ENCODE peak calls at places on chromosomes 12 and 14, in ten cellular contexts. F is brain microvascular endothelial cell; L is hepatocyte; S is GM04504; H is GM19239; K is cerebellar cortex; Q is T47D; P is CD4-positive, CD25-positive, alpha-beta regulatory T cell; Y is ovary; W is stimulated activated naive CD4-positive, alpha-beta T cell. N is an unnamed sample.
A peak's percentile ranks its signal among the peaks of the same experiment; 100 is the strongest.

GRCh38 chr12:43098078-43098477 is 453.9 kb downstream of the ADAMTS20 start:
- DNase-seq in Y (no peak), P (no peak), Q (no peak), H (no peak), S (no peak), K (no peak), F (no peak), W (no peak), L (no peak), N (no peak)

GRCh38 chr12:121578230-121579189 is 2.3 kb downstream of the KDM2B start:
- DNase-seq in K (peak; percentile 45), Q (no peak), S (no peak), P (peak; percentile 32), Y (peak; percentile 70), W (no peak), F (no peak), L (no peak), H (no peak), N (no peak)

GRCh38 chr12:23895792-23896218 is 53.7 kb downstream of the SOX5 start:
- DNase-seq in K (peak; percentile 1), W (no peak), H (no peak), P (no peak), Y (no peak), S (no peak), Q (no peak), L (no peak), F (no peak), N (no peak)

GRCh38 chr14:49621114-49621881 is 699 bp downstream of the MGAT2 start:
- DNase-seq in Y (peak; percentile 85), S (no peak), H (no peak), L (peak; percentile 74), Q (no peak), F (peak; percentile 60), K (peak; percentile 58), W (peak; percentile 28), P (no peak), N (peak; percentile 64)

GRCh38 chr12:11697670-11698387 is 48.4 kb downstream of the ETV6 start:
- DNase-seq in L (no peak), H (no peak), S (no peak), Y (no peak), W (no peak), F (peak; percentile 65), Q (no peak), P (no peak), K (no peak), N (peak; percentile 51)

GRCh38 chr12:59182191-59182590 is 261.9 kb upstream of the LRIG3 start:
- DNase-seq in F (peak; percentile 67), W (no peak), L (no peak), Y (no peak), S (no peak), H (no peak), Q (no peak), P (no peak), K (no peak), N (no peak)

GRCh38 chr14:105855893-105856675 is 329.7 kb downstream of the TMEM121 start:
- DNase-seq in Y (peak; percentile 19), H (no peak), K (no peak), F (no peak), Q (no peak), W (peak; percentile 72), L (no peak), S (no peak), P (no peak), N (peak; percentile 41)

GRCh38 chr14:53032161-53032803 is 81.4 kb upstream of the FERMT2 start:
- DNase-seq in H (no peak), S (peak; percentile 65), Q (no peak), W (no peak), P (no peak), Y (no peak), K (no peak), L (no peak), F (peak; percentile 86), N (peak; percentile 54)

GRCh38 chr12:19529933-19530630 is 90.8 kb downstream of the AEBP2 start:
- DNase-seq in W (no peak), K (no peak), H (no peak), Y (no peak), P (no peak), F (peak; percentile 53), S (no peak), L (no peak), Q (no peak), N (no peak)

GRCh38 chr12:129727100-129727499 is 176.7 kb downstream of the TMEM132D start:
- DNase-seq in P (no peak), L (no peak), S (no peak), Q (no peak), H (no peak), W (no peak), Y (no peak), F (no peak), K (no peak), N (no peak)

GRCh38 chr12:75933136-75933535 is 98.4 kb downstream of the PHLDA1 start:
- DNase-seq in L (peak; percentile 40), F (peak; percentile 77), S (peak; percentile 47), P (no peak), Y (no peak), H (no peak), Q (no peak), W (no peak), K (no peak), N (no peak)

GRCh38 chr12:1799068-1799881 is 21.1 kb upstream of the LRTM2 start:
- DNase-seq in Y (no peak), H (no peak), L (no peak), K (no peak), Q (no peak), W (no peak), P (no peak), S (no peak), F (no peak), N (peak; percentile 49)

GRCh38 chr12:46219892-46220655 is 48.8 kb downstream of the SLC38A1 start:
- DNase-seq in Y (no peak), K (peak; percentile 22), P (peak; percentile 81), Q (no peak), W (peak; percentile 37), F (peak; percentile 57), H (no peak), S (peak; percentile 24), L (no peak), N (peak; percentile 26)

GRCh38 chr14:71050227-71050823 is 143.1 kb downstream of the PCNX1 start:
- DNase-seq in H (no peak), F (no peak), P (peak; percentile 16), W (no peak), S (no peak), Q (peak; percentile 14), L (no peak), Y (no peak), K (no peak), N (no peak)

GRCh38 chr14:23482814-23483128 is 13.3 kb downstream of the NGDN start:
- DNase-seq in S (no peak), Y (no peak), L (no peak), H (no peak), Q (no peak), W (no peak), K (no peak), P (no peak), F (no peak), N (no peak)

GRCh38 chr12:119178544-119179334 is at the start of gene HSPB8:
- DNase-seq in F (peak; percentile 84), P (no peak), L (peak; percentile 93), W (no peak), S (peak; percentile 93), H (no peak), K (peak; percentile 39), Q (peak; percentile 89), Y (peak; percentile 87), N (peak; percentile 83)

GRCh38 chr12:52602552-52602951 is 1.3 kb upstream of the KRT72 start:
- DNase-seq in K (no peak), L (no peak), H (no peak), F (no peak), Q (no peak), S (no peak), P (no peak), Y (no peak), W (no peak), N (no peak)

GRCh38 chr14:55329999-55330710 is 58.9 kb downstream of the FBXO34 start:
- DNase-seq in K (no peak), W (no peak), F (no peak), P (no peak), S (no peak), L (no peak), H (no peak), Y (no peak), Q (no peak), N (no peak)

GRCh38 chr12:75444444-75445136 is 36.0 kb upstream of the GLIPR1 start:
- DNase-seq in S (no peak), W (no peak), F (peak; percentile 56), K (no peak), Q (no peak), P (no peak), H (no peak), L (no peak), Y (no peak), N (peak; percentile 82)

GRCh38 chr14:89469210-89470198 is 52.5 kb upstream of the FOXN3 start:
- DNase-seq in Y (no peak), S (no peak), Q (no peak), L (no peak), W (no peak), H (no peak), F (no peak), K (peak; percentile 46), P (no peak), N (no peak)

GRCh38 chr12:116662612-116663144 is 75.2 kb downstream of the SPRING1 start:
- DNase-seq in F (no peak), P (no peak), S (no peak), H (no peak), K (no peak), Q (peak; percentile 30), W (no peak), Y (peak; percentile 74), L (peak; percentile 49), N (peak; percentile 55)

GRCh38 chr14:90490727-90491050 is 93.9 kb downstream of the CALM1 start:
- DNase-seq in P (no peak), L (no peak), S (no peak), Q (no peak), H (no peak), K (no peak), F (no peak), Y (no peak), W (no peak), N (no peak)

N was measured in adrenal gland.